ENCODE peak calls at places on chromosomes 4 and X, in nine cellular contexts. Z is heart left ventricle; Y is omental fat pad; X is fibroblast of gingiva; U is smooth muscle cell of the brain vasculature; Q is right lobe of liver; G is kidney epithelial cell; J is stimulated activated CD4-positive, alpha-beta T cell treated with anti-CD3 and anti-CD28 coated beads, Interleukin-2, amount 100 ng/mL, for 24 hours; N is activated T-cell treated with anti-CD3 and anti-CD28 coated beads, Interleukin-2, amount 50 U/mL, for 1 hour. O is an unnamed sample.
A peak's percentile ranks its signal among the peaks of the same experiment; 100 is the strongest.

GRCh38 chrX:135327299-135327698 is 18.0 kb downstream of the ETDC start:
- DNase-seq in Z (no peak), U (no peak), X (peak; percentile 60), J (no peak), N (no peak), Y (no peak), Q (no peak), G (peak; percentile 31), O (no peak)

GRCh38 chr4:89110541-89110985 is 770 bp upstream of the TIGD2 start:
- DNase-seq in J (no peak), N (no peak), G (no peak), U (no peak), X (no peak), Z (no peak), Y (no peak), Q (no peak), O (no peak)

GRCh38 chr4:26458104-26458503 is 32.2 kb downstream of the CCKAR start:
- DNase-seq in Q (no peak), J (no peak), N (no peak), U (peak; percentile 54), X (peak; percentile 47), Y (no peak), G (no peak), Z (no peak), O (no peak)

GRCh38 chrX:53153581-53153980 is 59.6 kb downstream of the KANTR start:
- DNase-seq in X (no peak), Y (no peak), Q (no peak), U (no peak), Z (no peak), J (no peak), G (no peak), N (no peak), O (no peak)

GRCh38 chrX:136586386-136586785 is 54.4 kb downstream of the VGLL1 start:
- DNase-seq in Y (no peak), J (no peak), G (no peak), N (peak; percentile 40), Q (no peak), X (no peak), U (peak; percentile 6), Z (no peak), O (no peak)

GRCh38 chrX:51459125-51459524 is 37.3 kb downstream of the NUDT11 start:
- DNase-seq in Q (no peak), X (peak; percentile 1), U (no peak), Z (no peak), G (no peak), J (no peak), Y (no peak), N (no peak), O (no peak)

GRCh38 chr4:119865789-119866188 is 200.9 kb downstream of the MAD2L1 start:
- DNase-seq in Z (no peak), U (no peak), J (no peak), N (no peak), Y (no peak), Q (no peak), X (no peak), G (no peak), O (no peak)

GRCh38 chr4:96097040-96097607 is 257.2 kb downstream of the PDHA2 start:
- DNase-seq in N (no peak), Z (no peak), Y (no peak), U (no peak), Q (no peak), X (no peak), G (peak; percentile 35), J (no peak), O (no peak)

GRCh38 chrX:54945224-54945623 is 24.6 kb downstream of the TRO start:
- DNase-seq in Q (no peak), X (no peak), U (no peak), Z (no peak), Y (no peak), J (no peak), G (no peak), N (no peak), O (no peak)

GRCh38 chr4:150215601-150216000 is 137.4 kb downstream of the DCLK2 start:
- DNase-seq in J (no peak), N (no peak), Y (no peak), U (no peak), Z (no peak), X (no peak), G (no peak), Q (no peak), O (no peak)

GRCh38 chr4:151716324-151716723 is 44.5 kb downstream of the GATB start:
- DNase-seq in X (no peak), Y (no peak), N (no peak), Z (no peak), U (no peak), Q (no peak), G (no peak), J (no peak), O (no peak)

GRCh38 chr4:114250439-114250891 is 271.0 kb upstream of the ARSJ start:
- DNase-seq in X (peak; percentile 80), Z (no peak), U (peak; percentile 61), J (no peak), G (no peak), N (no peak), Q (no peak), Y (no peak), O (no peak)

GRCh38 chrX:10759400-10759799 is 139.0 kb upstream of the MID1 start:
- DNase-seq in G (no peak), X (no peak), J (no peak), U (no peak), Z (no peak), Q (no peak), Y (no peak), N (no peak), O (no peak)

GRCh38 chrX:40908857-40909475 is 173.6 kb upstream of the MED14 start:
- DNase-seq in U (no peak), N (no peak), J (no peak), Y (no peak), G (peak; percentile 56), Q (no peak), X (no peak), Z (no peak), O (no peak)

GRCh38 chrX:46601283-46601682 is 27.7 kb downstream of the CHST7 start:
- DNase-seq in X (peak; percentile 92), N (no peak), G (no peak), Y (no peak), Z (no peak), U (no peak), J (no peak), Q (no peak), O (no peak)

GRCh38 chrX:4570141-4570540 is 856.7 kb upstream of the PRKX start:
- DNase-seq in Z (no peak), U (no peak), X (peak; percentile 23), G (no peak), Q (no peak), Y (no peak), J (no peak), N (no peak), O (no peak)

GRCh38 chr4:98642991-98643426 is 15.4 kb downstream of the TSPAN5 start:
- DNase-seq in J (no peak), G (no peak), Y (no peak), U (no peak), X (peak; percentile 34), N (no peak), Z (no peak), Q (no peak), O (no peak)

GRCh38 chr4:16838226-16838875 is 60.1 kb downstream of the LDB2 start:
- DNase-seq in Z (no peak), X (no peak), Y (no peak), U (no peak), Q (peak; percentile 73), N (no peak), G (no peak), J (no peak), O (no peak)

GRCh38 chr4:8694226-8694625 is 101.7 kb downstream of the CPZ start:
- DNase-seq in J (peak; percentile 3), Z (peak; percentile 1), N (no peak), Q (peak; percentile 23), U (no peak), G (no peak), X (no peak), Y (no peak), O (no peak)

GRCh38 chrX:40176979-40177430 is 79.2 kb upstream of the BCOR start:
- DNase-seq in X (no peak), Y (no peak), Q (peak; percentile 48), Z (peak; percentile 27), U (no peak), N (no peak), J (no peak), G (no peak), O (no peak)

GRCh38 chrX:67351411-67351810 is 192.4 kb upstream of the AR start:
- DNase-seq in G (no peak), Z (no peak), N (no peak), U (no peak), Y (no peak), J (no peak), X (no peak), Q (no peak), O (no peak)

GRCh38 chr4:171534391-171534790 is 278.8 kb upstream of the GALNTL6 start:
- DNase-seq in X (no peak), J (no peak), Q (no peak), Z (no peak), Y (no peak), N (no peak), U (no peak), G (no peak), O (no peak)

GRCh38 chr4:67933755-67934154 is 29.5 kb downstream of the TMPRSS11A start:
- DNase-seq in Y (no peak), N (no peak), Q (no peak), Z (no peak), U (no peak), G (no peak), X (no peak), J (no peak), O (no peak)

GRCh38 chr4:112270643-112271484 is 14.8 kb downstream of the TIFA start:
- DNase-seq in Z (no peak), J (no peak), N (no peak), U (no peak), Y (no peak), G (no peak), X (peak; percentile 17), Q (no peak), O (no peak)

GRCh38 chrX:46575991-46576392 is 2.4 kb downstream of the CHST7 start:
- DNase-seq in U (no peak), Z (peak; percentile 34), Y (no peak), N (no peak), G (no peak), Q (peak; percentile 68), J (no peak), X (peak; percentile 72), O (no peak)

GRCh38 chrX:3181846-3182245 is 140.6 kb downstream of the ARSF start:
- DNase-seq in N (no peak), Y (no peak), G (no peak), U (no peak), Q (no peak), J (no peak), Z (no peak), X (no peak), O (no peak)

GRCh38 chr4:11428701-11429571 is at the start of gene HS3ST1:
- DNase-seq in Z (peak; percentile 80), J (peak; percentile 33), G (peak; percentile 48), U (peak; percentile 18), X (no peak), N (peak; percentile 28), Q (peak; percentile 61), Y (peak; percentile 43), O (peak; percentile 75)

GRCh38 chr4:20638825-20639224 is 61.4 kb upstream of the PACRGL start:
- DNase-seq in J (no peak), X (no peak), Z (no peak), Q (no peak), U (no peak), Y (no peak), G (no peak), N (no peak), O (peak; percentile 61)

GRCh38 chrX:40085086-40085551 is 12.6 kb downstream of the BCOR start:
- DNase-seq in Q (no peak), U (no peak), X (peak; percentile 92), Z (no peak), G (no peak), Y (no peak), N (no peak), J (no peak), O (no peak)

GRCh38 chr4:114156371-114156770 is 176.9 kb upstream of the ARSJ start:
- DNase-seq in X (no peak), J (no peak), G (no peak), N (no peak), U (no peak), Q (no peak), Y (no peak), Z (no peak), O (no peak)

GRCh38 chr4:61527886-61528285 is 327.8 kb downstream of the ADGRL3 start:
- DNase-seq in Q (no peak), Z (no peak), Y (no peak), J (no peak), U (no peak), N (no peak), G (no peak), X (no peak), O (no peak)

O was measured in NCI-H2029 treated with DMSO at 0.1 percent for 48 hours.